ENCODE peak calls at places on chromosome 18, in six cellular contexts. One of them, this sample, is unnamed.

GRCh38 chr18:72868666-72869661 is 1.2 kb upstream of the NETO1 start:
- DNase-seq in HepG2: no peak
- DNase-seq in GM12878: no peak
- DNase-seq in A549: no peak
- DNase-seq in K562: no peak
- DNase-seq in endothelial cell of umbilical vein: no peak
- DNase-seq in this sample: no peak

GRCh38 chr18:36006997-36007396 is 34.5 kb downstream of the RMP24 start:
- DNase-seq in A549: no peak
- DNase-seq in HepG2: peak
- DNase-seq in endothelial cell of umbilical vein: no peak
- DNase-seq in K562: no peak
- DNase-seq in GM12878: no peak
- DNase-seq in this sample: no peak

GRCh38 chr18:49561377-49562193 is at the start of gene LIPG:
- DNase-seq in endothelial cell of umbilical vein: peak
- DNase-seq in K562: peak
- DNase-seq in HepG2: peak
- DNase-seq in A549: peak
- DNase-seq in GM12878: no peak
- DNase-seq in this sample: peak

GRCh38 chr18:11676867-11677266 is 12.2 kb upstream of the GNAL start:
- DNase-seq in A549: peak
- DNase-seq in endothelial cell of umbilical vein: no peak
- DNase-seq in GM12878: no peak
- DNase-seq in K562: peak
- DNase-seq in HepG2: no peak
- DNase-seq in this sample: peak

GRCh38 chr18:9531791-9532410 is 56.6 kb downstream of the RALBP1 start:
- DNase-seq in GM12878: no peak
- DNase-seq in HepG2: no peak
- DNase-seq in A549: no peak
- DNase-seq in endothelial cell of umbilical vein: no peak
- DNase-seq in K562: no peak
- DNase-seq in this sample: no peak

GRCh38 chr18:31398191-31398590 is 21.6 kb downstream of the DSG4 start:
- DNase-seq in A549: no peak
- DNase-seq in K562: no peak
- DNase-seq in HepG2: no peak
- DNase-seq in GM12878: no peak
- DNase-seq in endothelial cell of umbilical vein: no peak
- DNase-seq in this sample: no peak

GRCh38 chr18:68660355-68661183 is 54.3 kb downstream of the TMX3 start:
- DNase-seq in K562: peak
- DNase-seq in GM12878: no peak
- DNase-seq in HepG2: peak
- DNase-seq in endothelial cell of umbilical vein: peak
- DNase-seq in A549: peak
- DNase-seq in this sample: peak

GRCh38 chr18:44229693-44230108 is 451.0 kb upstream of the SETBP1 start:
- DNase-seq in A549: no peak
- DNase-seq in K562: no peak
- DNase-seq in HepG2: no peak
- DNase-seq in endothelial cell of umbilical vein: peak
- DNase-seq in GM12878: no peak
- DNase-seq in this sample: no peak

GRCh38 chr18:1488957-1489356 is 584.3 kb downstream of the ADCYAP1 start:
- DNase-seq in HepG2: no peak
- DNase-seq in endothelial cell of umbilical vein: no peak
- DNase-seq in GM12878: no peak
- DNase-seq in A549: no peak
- DNase-seq in K562: no peak
- DNase-seq in this sample: no peak

GRCh38 chr18:57475903-57476302 is 40.7 kb downstream of the ONECUT2 start:
- DNase-seq in A549: no peak
- DNase-seq in GM12878: no peak
- DNase-seq in HepG2: no peak
- DNase-seq in K562: no peak
- DNase-seq in endothelial cell of umbilical vein: no peak
- DNase-seq in this sample: peak
- TF ChIP-seq MYC in A549: no peak
- TF ChIP-seq MYC in GM12878: no peak
- TF ChIP-seq MYC in HepG2: no peak
- TF ChIP-seq MYC in K562: no peak
- TF ChIP-seq MYC in endothelial cell of umbilical vein: no peak
- TF ChIP-seq MYC in this sample: no peak

DNA sequence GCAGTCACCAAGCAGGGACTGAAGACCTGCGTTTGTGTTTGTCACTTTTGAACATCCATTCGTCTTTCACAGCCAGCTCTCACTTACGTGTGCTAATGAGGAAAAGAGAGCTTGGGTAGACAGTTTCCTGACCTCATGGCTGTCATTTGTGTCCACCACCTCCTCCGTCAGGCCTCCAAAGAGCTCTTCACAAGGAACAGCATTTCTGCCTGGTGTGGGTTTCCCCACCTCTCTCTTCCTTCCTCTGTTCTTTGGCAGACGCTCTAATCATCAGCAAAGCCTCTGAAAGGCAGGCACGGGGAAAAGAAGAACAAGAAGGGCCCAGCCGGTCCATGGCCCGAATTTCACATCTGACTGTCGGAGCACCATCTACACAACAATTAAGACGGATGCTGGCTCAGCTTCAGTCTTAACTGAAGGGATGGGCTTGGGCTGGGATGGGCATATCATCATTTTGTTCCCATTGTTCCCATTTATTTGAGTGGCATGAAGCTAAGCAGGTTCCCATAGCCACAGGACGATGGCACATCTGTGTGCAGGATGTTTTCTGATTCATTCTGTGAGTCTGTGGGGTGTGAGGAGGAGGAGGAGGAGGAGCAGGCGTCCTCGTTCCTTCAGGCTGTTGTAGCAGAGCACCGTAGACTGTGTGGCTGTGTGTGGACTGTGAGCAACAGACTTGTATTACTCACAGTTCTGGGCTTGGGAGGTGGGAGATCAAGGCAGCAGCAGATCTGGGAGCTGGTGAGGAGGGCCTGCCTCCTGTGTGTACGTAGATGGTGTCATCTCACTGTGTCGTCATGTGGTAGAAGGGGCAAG is 66.4 kb downstream of the TSHZ1 start:
- DNase-seq in GM12878: no peak
- DNase-seq in HepG2: no peak
- DNase-seq in A549: no peak
- DNase-seq in endothelial cell of umbilical vein: peak
- DNase-seq in K562: no peak
- DNase-seq in this sample: no peak
- TF ChIP-seq MYC in GM12878: no peak
- TF ChIP-seq MYC in HepG2: no peak
- TF ChIP-seq MYC in A549: no peak
- TF ChIP-seq MYC in endothelial cell of umbilical vein: no peak
- TF ChIP-seq MYC in K562: no peak
- TF ChIP-seq MYC in this sample: no peak

GRCh38 chr18:3124822-3125221 is 94.9 kb downstream of the MYOM1 start:
- DNase-seq in GM12878: no peak
- DNase-seq in HepG2: no peak
- DNase-seq in A549: no peak
- DNase-seq in K562: no peak
- DNase-seq in endothelial cell of umbilical vein: no peak
- DNase-seq in this sample: no peak

GRCh38 chr18:3130344-3130743 is 89.4 kb downstream of the MYOM1 start:
- DNase-seq in GM12878: no peak
- DNase-seq in endothelial cell of umbilical vein: no peak
- DNase-seq in K562: no peak
- DNase-seq in A549: no peak
- DNase-seq in HepG2: peak
- DNase-seq in this sample: no peak

GRCh38 chr18:3122851-3123250 is 96.9 kb downstream of the MYOM1 start:
- DNase-seq in HepG2: no peak
- DNase-seq in GM12878: no peak
- DNase-seq in K562: no peak
- DNase-seq in A549: no peak
- DNase-seq in endothelial cell of umbilical vein: no peak
- DNase-seq in this sample: no peak

GRCh38 chr18:3129053-3129864 is 90.5 kb downstream of the MYOM1 start:
- DNase-seq in GM12878: no peak
- DNase-seq in endothelial cell of umbilical vein: peak
- DNase-seq in A549: peak
- DNase-seq in HepG2: peak
- DNase-seq in K562: peak
- DNase-seq in this sample: peak

DNA sequence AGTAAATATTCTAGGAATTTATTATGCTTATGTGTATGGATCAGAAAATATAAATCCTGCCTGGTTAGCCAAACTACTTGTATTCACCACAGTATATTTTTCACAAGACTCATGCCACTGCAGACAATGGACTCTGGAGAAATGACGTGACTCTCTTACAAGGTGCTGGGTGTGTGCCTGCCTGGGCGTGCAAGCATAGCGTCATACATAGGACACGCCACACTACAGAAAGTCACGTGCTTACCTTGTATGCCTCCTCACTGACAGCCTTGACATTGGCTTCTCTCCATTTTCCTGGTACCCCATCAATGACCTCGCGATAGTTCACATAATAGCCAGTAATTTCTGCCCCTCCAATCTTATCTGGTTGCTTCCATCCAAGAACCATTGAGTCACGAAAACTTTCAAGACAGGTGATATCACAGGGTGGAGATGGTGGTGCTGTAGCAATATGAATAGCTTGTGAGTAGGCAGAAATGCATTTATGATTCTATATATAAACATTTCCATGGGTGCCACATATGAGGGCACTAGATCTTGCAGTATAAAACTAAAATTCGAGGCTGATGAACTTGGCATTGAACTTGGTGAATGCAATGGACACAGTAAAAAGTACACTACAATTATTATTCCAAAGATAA is 93.2 kb downstream of the MYOM1 start:
- DNase-seq in A549: no peak
- DNase-seq in endothelial cell of umbilical vein: no peak
- DNase-seq in GM12878: no peak
- DNase-seq in K562: peak
- DNase-seq in HepG2: no peak
- DNase-seq in this sample: no peak
- TF ChIP-seq MYC in A549: no peak
- TF ChIP-seq MYC in endothelial cell of umbilical vein: no peak
- TF ChIP-seq MYC in GM12878: no peak
- TF ChIP-seq MYC in K562: no peak
- TF ChIP-seq MYC in HepG2: no peak
- TF ChIP-seq MYC in this sample: no peak

DNA sequence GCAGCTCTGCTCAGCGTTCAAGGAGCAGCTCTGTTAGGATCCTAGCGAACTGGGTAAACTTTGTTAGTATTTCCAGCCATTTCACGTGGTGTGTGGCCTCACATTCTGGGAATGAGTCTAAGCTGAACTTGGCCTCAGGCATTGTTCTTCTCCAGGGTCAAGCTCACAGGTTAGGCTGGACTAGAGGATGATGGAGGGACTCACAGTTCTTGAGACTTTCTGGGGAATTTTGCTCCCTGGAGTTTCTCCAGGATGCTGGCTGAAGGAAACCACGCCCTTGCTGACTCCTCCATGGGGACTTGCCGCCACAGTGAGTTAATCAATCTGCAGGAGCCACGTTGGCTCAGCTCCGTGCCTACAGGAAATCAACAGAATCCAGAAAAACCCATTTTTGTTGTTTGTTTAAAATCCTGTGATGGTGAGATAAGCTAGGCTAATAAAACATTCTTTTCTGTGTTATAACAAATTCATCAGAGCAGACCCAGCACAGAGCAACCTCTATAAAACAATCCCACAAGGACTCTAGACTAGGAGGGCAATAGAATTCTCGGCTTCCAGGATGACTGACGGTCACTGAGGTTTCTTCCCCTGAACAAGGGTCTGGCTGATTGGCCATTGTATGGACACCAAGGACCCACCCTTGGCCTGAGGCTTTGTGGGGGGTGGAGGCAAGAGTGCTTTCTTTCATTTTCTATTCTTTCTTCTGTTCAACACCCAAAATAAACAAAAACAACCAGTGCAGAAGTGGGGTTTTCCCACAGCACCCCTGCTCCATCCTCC is 12.6 kb downstream of the CNDP1 start:
- DNase-seq in A549: no peak
- DNase-seq in GM12878: no peak
- DNase-seq in K562: no peak
- DNase-seq in endothelial cell of umbilical vein: peak
- DNase-seq in HepG2: no peak
- DNase-seq in this sample: no peak
- TF ChIP-seq MYC in A549: no peak
- TF ChIP-seq MYC in GM12878: no peak
- TF ChIP-seq MYC in K562: no peak
- TF ChIP-seq MYC in endothelial cell of umbilical vein: no peak
- TF ChIP-seq MYC in HepG2: no peak
- TF ChIP-seq MYC in this sample: no peak

DNA sequence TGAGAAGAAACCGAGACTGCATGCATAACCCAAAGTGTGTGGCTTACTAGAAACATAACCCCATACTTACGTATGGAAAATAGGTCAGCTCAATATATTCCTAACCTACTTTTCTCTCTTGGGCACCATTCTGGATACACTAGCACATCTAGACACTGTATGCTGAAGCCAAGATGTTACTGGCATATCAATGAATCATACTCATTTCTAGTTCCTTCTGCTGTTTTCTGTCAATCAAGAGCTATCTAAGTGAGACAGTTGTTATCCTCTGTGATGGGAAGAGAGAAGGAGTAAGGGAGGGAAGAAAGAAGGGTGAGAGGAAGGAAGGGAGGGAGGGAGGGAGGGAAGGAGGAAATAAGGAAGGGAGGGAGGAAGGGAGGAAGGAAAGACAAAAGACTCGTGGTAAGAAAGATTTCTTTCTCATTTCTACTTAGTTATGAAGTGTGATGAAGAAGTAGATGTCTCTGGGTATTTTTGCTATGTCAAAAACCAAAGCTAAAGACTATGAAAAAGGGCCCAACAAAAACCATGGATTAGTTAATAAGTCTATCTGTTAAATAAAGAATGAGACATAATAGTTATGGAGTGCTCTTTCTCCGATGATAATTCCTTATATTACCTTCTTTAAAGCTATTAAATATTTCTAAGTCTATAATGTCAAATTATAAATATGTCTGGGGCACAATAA is 248.4 kb downstream of the ZNF521 start:
- DNase-seq in A549: no peak
- DNase-seq in K562: no peak
- DNase-seq in HepG2: no peak
- DNase-seq in GM12878: no peak
- DNase-seq in endothelial cell of umbilical vein: no peak
- DNase-seq in this sample: no peak
- TF ChIP-seq MYC in A549: no peak
- TF ChIP-seq MYC in K562: no peak
- TF ChIP-seq MYC in HepG2: no peak
- TF ChIP-seq MYC in GM12878: no peak
- TF ChIP-seq MYC in endothelial cell of umbilical vein: no peak
- TF ChIP-seq MYC in this sample: no peak

DNA sequence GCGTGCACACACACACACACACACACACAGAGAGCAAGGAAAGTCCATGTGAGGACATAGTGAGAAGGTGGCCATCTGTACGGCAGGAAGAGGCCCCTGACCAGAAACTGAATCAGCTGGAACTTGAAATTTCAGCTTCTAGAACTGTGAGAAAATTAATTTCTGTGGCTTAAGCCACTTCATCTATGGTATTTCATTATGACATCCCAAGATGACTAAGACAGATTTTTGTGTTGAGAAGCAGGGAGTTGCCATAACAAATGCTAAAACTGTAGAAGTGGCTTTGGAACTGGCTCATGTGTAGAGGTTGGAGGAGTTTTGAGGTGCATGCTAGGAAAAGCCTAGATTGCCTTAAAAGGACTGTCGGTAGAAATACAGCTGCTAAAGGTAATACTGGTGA is 63.4 kb upstream of the ZBTB7C start:
- DNase-seq in endothelial cell of umbilical vein: no peak
- DNase-seq in K562: no peak
- DNase-seq in HepG2: no peak
- DNase-seq in GM12878: no peak
- DNase-seq in A549: no peak
- DNase-seq in this sample: no peak
- TF ChIP-seq MYC in endothelial cell of umbilical vein: no peak
- TF ChIP-seq MYC in K562: no peak
- TF ChIP-seq MYC in HepG2: no peak
- TF ChIP-seq MYC in GM12878: no peak
- TF ChIP-seq MYC in A549: no peak
- TF ChIP-seq MYC in this sample: no peak

This sample was measured in NB4.